ENCODE peak calls at places on chromosomes 1 and 21, in seven cellular contexts. One of them, this sample, is unnamed.

GRCh38 chr1:6001992-6002576 is 9.9 kb upstream of the NPHP4 start:
- DNase-seq in B cell: no peak
- DNase-seq in upper lobe of left lung: peak; percentile 77
- DNase-seq in brain microvascular endothelial cell: no peak
- DNase-seq in cardiac fibroblast: no peak
- DNase-seq in GM23338: no peak
- DNase-seq in left lung: peak; percentile 61
- DNase-seq in this sample: peak; percentile 80

GRCh38 chr1:6603424-6603850 is 768 bp upstream of the KLHL21 start:
- DNase-seq in GM23338: peak; percentile 64
- DNase-seq in upper lobe of left lung: peak; percentile 87
- DNase-seq in B cell: peak; percentile 70
- DNase-seq in brain microvascular endothelial cell: peak; percentile 64
- DNase-seq in left lung: peak; percentile 81
- DNase-seq in cardiac fibroblast: peak; percentile 83
- DNase-seq in this sample: no peak

GRCh38 chr1:178818416-178818815 is 52.5 kb downstream of the ANGPTL1 start:
- DNase-seq in cardiac fibroblast: peak; percentile 21
- DNase-seq in left lung: no peak
- DNase-seq in upper lobe of left lung: no peak
- DNase-seq in B cell: no peak
- DNase-seq in GM23338: no peak
- DNase-seq in brain microvascular endothelial cell: peak; percentile 9
- DNase-seq in this sample: no peak

GRCh38 chr1:73909043-73909567 is 288.9 kb downstream of the LRRIQ3 start:
- DNase-seq in brain microvascular endothelial cell: no peak
- DNase-seq in GM23338: no peak
- DNase-seq in cardiac fibroblast: no peak
- DNase-seq in left lung: no peak
- DNase-seq in upper lobe of left lung: no peak
- DNase-seq in B cell: no peak
- DNase-seq in this sample: no peak

GRCh38 chr1:242554577-242554976 is 30.1 kb upstream of the PLD5 start:
- DNase-seq in left lung: no peak
- DNase-seq in upper lobe of left lung: no peak
- DNase-seq in cardiac fibroblast: no peak
- DNase-seq in GM23338: no peak
- DNase-seq in B cell: no peak
- DNase-seq in brain microvascular endothelial cell: no peak
- DNase-seq in this sample: no peak

GRCh38 chr1:173392895-173393654 is 84.1 kb upstream of the PRDX6 start:
- DNase-seq in B cell: no peak
- DNase-seq in upper lobe of left lung: no peak
- DNase-seq in left lung: no peak
- DNase-seq in brain microvascular endothelial cell: peak; percentile 98
- DNase-seq in cardiac fibroblast: peak; percentile 95
- DNase-seq in GM23338: no peak
- DNase-seq in this sample: no peak

GRCh38 chr1:207407655-207408256 is 46.4 kb upstream of the CR2 start:
- DNase-seq in left lung: no peak
- DNase-seq in brain microvascular endothelial cell: no peak
- DNase-seq in B cell: no peak
- DNase-seq in upper lobe of left lung: no peak
- DNase-seq in GM23338: no peak
- DNase-seq in cardiac fibroblast: peak; percentile 54
- DNase-seq in this sample: no peak

GRCh38 chr1:42114229-42114628 is 39.0 kb upstream of the GUCA2B start:
- DNase-seq in upper lobe of left lung: no peak
- DNase-seq in GM23338: no peak
- DNase-seq in B cell: no peak
- DNase-seq in cardiac fibroblast: no peak
- DNase-seq in brain microvascular endothelial cell: no peak
- DNase-seq in left lung: no peak
- DNase-seq in this sample: no peak

GRCh38 chr1:76939107-76939816 is 72.0 kb downstream of the ST6GALNAC5 start:
- DNase-seq in brain microvascular endothelial cell: peak; percentile 59
- DNase-seq in cardiac fibroblast: peak; percentile 38
- DNase-seq in left lung: no peak
- DNase-seq in GM23338: no peak
- DNase-seq in upper lobe of left lung: no peak
- DNase-seq in B cell: no peak
- DNase-seq in this sample: no peak

GRCh38 chr1:66475940-66476339 is 58.0 kb upstream of the SGIP1 start:
- DNase-seq in B cell: no peak
- DNase-seq in left lung: no peak
- DNase-seq in brain microvascular endothelial cell: no peak
- DNase-seq in GM23338: peak; percentile 31
- DNase-seq in cardiac fibroblast: no peak
- DNase-seq in upper lobe of left lung: no peak
- DNase-seq in this sample: no peak

GRCh38 chr1:201259476-201260235 is 23.6 kb upstream of the PKP1 start:
- DNase-seq in cardiac fibroblast: peak; percentile 23
- DNase-seq in GM23338: peak; percentile 82
- DNase-seq in upper lobe of left lung: peak; percentile 82
- DNase-seq in left lung: peak; percentile 80
- DNase-seq in B cell: no peak
- DNase-seq in brain microvascular endothelial cell: peak; percentile 38
- DNase-seq in this sample: no peak

GRCh38 chr1:205204552-205204951 is 7.0 kb downstream of the DSTYK start:
- DNase-seq in left lung: no peak
- DNase-seq in B cell: no peak
- DNase-seq in upper lobe of left lung: no peak
- DNase-seq in GM23338: no peak
- DNase-seq in cardiac fibroblast: peak; percentile 25
- DNase-seq in brain microvascular endothelial cell: no peak
- DNase-seq in this sample: no peak

GRCh38 chr1:52751589-52752306 is 25.5 kb downstream of the ZYG11B start:
- DNase-seq in left lung: no peak
- DNase-seq in upper lobe of left lung: no peak
- DNase-seq in cardiac fibroblast: peak; percentile 39
- DNase-seq in B cell: no peak
- DNase-seq in brain microvascular endothelial cell: peak; percentile 70
- DNase-seq in GM23338: no peak
- DNase-seq in this sample: no peak

DNA sequence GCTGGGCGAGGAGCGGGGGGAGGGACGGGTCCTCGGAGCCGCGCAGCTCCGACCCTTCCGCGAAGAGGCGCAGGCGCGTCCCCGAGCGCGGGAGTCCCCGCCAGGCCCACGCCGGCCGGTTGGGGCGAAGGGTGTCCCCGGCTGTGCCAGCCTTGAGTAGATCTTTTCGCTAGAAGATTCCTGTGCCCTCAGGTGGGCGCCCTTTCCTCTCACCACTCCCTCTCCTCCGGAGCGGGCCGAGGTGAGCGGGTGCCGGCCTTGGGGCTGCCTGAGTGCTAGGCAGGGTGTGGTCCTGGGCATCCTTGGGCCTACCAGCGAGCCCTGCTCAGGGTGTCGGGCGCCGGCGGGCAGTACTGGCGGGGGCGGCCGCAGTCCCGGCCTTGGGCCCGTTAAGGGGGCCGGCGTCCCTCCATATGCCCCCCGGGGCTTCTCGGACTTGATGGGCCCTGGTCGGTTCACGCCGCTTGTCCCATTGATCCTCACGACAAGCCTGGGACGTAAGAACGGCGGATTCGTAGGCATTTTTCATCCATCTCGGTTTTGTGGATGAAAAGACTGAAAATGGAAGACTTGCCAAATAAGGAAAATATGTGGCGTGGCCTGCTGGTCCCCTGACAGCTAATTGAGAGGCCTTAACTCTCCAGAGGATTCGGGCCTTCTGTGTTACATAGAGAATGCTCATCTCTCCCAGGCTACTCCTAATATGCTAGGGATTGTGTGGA is 712 bp downstream of the DEGS1 start:
- DNase-seq in left lung: peak; percentile 93
- DNase-seq in brain microvascular endothelial cell: peak; percentile 43
- DNase-seq in B cell: peak; percentile 79
- DNase-seq in GM23338: peak; percentile 59
- DNase-seq in cardiac fibroblast: peak; percentile 78
- DNase-seq in upper lobe of left lung: peak; percentile 94
- DNase-seq in this sample: peak; percentile 93
- TF ChIP-seq CTCF in left lung: no peak
- TF ChIP-seq CTCF in brain microvascular endothelial cell: no peak
- TF ChIP-seq CTCF in B cell: no peak
- TF ChIP-seq CTCF in GM23338: no peak
- TF ChIP-seq CTCF in cardiac fibroblast: no peak
- TF ChIP-seq CTCF in upper lobe of left lung: no peak
- TF ChIP-seq CTCF in this sample: peak; percentile 31

GRCh38 chr1:11967028-11967547 is 13.2 kb upstream of the MFN2 start:
- DNase-seq in B cell: no peak
- DNase-seq in upper lobe of left lung: no peak
- DNase-seq in GM23338: peak; percentile 94
- DNase-seq in cardiac fibroblast: peak; percentile 41
- DNase-seq in left lung: no peak
- DNase-seq in brain microvascular endothelial cell: no peak
- DNase-seq in this sample: no peak
- TF ChIP-seq CTCF in B cell: peak; percentile 27
- TF ChIP-seq CTCF in upper lobe of left lung: peak; percentile 47
- TF ChIP-seq CTCF in GM23338: peak; percentile 70
- TF ChIP-seq CTCF in cardiac fibroblast: peak; percentile 39
- TF ChIP-seq CTCF in left lung: peak; percentile 33
- TF ChIP-seq CTCF in brain microvascular endothelial cell: peak; percentile 59
- TF ChIP-seq CTCF in this sample: peak; percentile 61

DNA sequence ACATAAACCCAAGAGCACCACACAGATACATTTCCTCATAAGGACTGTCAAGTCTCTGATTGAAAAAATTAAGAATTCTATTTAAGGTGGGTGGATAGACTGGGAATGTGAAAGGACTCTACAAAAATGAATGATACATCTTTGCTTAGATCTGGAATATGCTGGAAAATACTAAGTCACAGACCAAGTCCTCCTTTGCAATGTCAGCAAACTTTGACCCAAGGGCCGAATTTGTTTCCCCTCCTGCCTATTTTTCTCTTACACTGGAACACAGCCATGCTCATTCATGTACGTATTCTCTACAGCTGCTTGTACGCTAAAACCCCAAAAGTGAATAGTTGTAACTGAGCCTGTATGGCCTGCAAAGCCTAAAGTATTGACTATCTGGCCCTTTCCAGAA is 180.7 kb downstream of the ADSS2 start:
- DNase-seq in GM23338: no peak
- DNase-seq in left lung: no peak
- DNase-seq in cardiac fibroblast: no peak
- DNase-seq in upper lobe of left lung: no peak
- DNase-seq in B cell: no peak
- DNase-seq in brain microvascular endothelial cell: no peak
- DNase-seq in this sample: no peak
- TF ChIP-seq CTCF in GM23338: no peak
- TF ChIP-seq CTCF in left lung: no peak
- TF ChIP-seq CTCF in cardiac fibroblast: no peak
- TF ChIP-seq CTCF in upper lobe of left lung: no peak
- TF ChIP-seq CTCF in B cell: no peak
- TF ChIP-seq CTCF in brain microvascular endothelial cell: no peak
- TF ChIP-seq CTCF in this sample: no peak

DNA sequence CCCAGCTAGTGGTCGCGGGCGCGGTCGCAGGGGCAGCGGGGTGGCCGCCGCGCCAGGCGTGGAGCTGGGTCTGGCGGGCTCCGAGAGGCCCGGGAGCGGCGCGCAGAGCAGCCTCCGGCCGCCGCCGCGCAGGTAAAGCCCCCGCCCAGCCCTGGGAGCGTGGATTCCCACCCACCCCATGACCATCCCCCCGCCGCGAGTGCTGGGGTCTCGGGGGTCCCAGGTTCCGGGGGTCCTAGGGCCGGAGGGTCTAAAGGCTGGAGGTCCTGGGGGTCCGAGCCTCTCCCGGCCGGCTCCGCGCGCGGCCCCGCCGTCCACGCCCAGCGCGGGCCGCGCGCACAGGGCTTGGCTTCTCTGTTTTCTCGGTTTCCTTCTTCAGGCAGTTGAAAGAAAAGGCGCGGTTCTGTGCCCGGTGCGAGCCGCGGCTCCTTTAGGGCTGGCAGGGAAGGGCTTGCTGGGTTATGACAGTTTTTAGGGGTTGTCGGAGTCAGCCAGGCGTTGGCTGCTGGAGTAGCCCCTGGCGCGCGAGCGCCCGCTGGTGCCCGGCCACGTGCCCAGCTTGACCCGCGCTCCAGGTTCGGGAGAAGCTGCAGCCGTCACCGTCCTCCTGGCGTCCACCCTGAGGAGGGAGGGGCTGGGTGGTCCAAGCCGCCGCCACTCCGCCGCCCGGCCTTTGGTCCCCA is 355 bp downstream of the LRRC3 start:
- DNase-seq in GM23338: peak; percentile 54
- DNase-seq in cardiac fibroblast: peak; percentile 42
- DNase-seq in upper lobe of left lung: peak; percentile 92
- DNase-seq in left lung: peak; percentile 93
- DNase-seq in B cell: no peak
- DNase-seq in brain microvascular endothelial cell: no peak
- DNase-seq in this sample: no peak
- TF ChIP-seq CTCF in GM23338: peak; percentile 16
- TF ChIP-seq CTCF in cardiac fibroblast: no peak
- TF ChIP-seq CTCF in upper lobe of left lung: no peak
- TF ChIP-seq CTCF in left lung: no peak
- TF ChIP-seq CTCF in B cell: no peak
- TF ChIP-seq CTCF in brain microvascular endothelial cell: peak; percentile 13
- TF ChIP-seq CTCF in this sample: peak; percentile 60

GRCh38 chr1:44608141-44608540 is 66.1 kb downstream of the TMEM53 start:
- DNase-seq in left lung: no peak
- DNase-seq in cardiac fibroblast: peak; percentile 16
- DNase-seq in B cell: no peak
- DNase-seq in upper lobe of left lung: no peak
- DNase-seq in GM23338: peak; percentile 74
- DNase-seq in brain microvascular endothelial cell: no peak
- DNase-seq in this sample: no peak

GRCh38 chr1:44610527-44611148 is 63.6 kb downstream of the TMEM53 start:
- DNase-seq in GM23338: peak; percentile 33
- DNase-seq in upper lobe of left lung: peak; percentile 17
- DNase-seq in cardiac fibroblast: no peak
- DNase-seq in B cell: no peak
- DNase-seq in left lung: no peak
- DNase-seq in brain microvascular endothelial cell: no peak
- DNase-seq in this sample: peak; percentile 57

GRCh38 chr1:44609768-44610526 is 64.3 kb downstream of the TMEM53 start:
- DNase-seq in B cell: no peak
- DNase-seq in cardiac fibroblast: no peak
- DNase-seq in brain microvascular endothelial cell: no peak
- DNase-seq in upper lobe of left lung: peak; percentile 58
- DNase-seq in GM23338: peak; percentile 27
- DNase-seq in left lung: no peak
- DNase-seq in this sample: peak; percentile 73

GRCh38 chr1:44611419-44611818 is 62.9 kb downstream of the TMEM53 start:
- DNase-seq in left lung: no peak
- DNase-seq in brain microvascular endothelial cell: no peak
- DNase-seq in cardiac fibroblast: no peak
- DNase-seq in B cell: no peak
- DNase-seq in GM23338: no peak
- DNase-seq in upper lobe of left lung: no peak
- DNase-seq in this sample: no peak

GRCh38 chr1:44609412-44609767 is 64.9 kb downstream of the TMEM53 start:
- DNase-seq in left lung: no peak
- DNase-seq in upper lobe of left lung: no peak
- DNase-seq in GM23338: peak; percentile 91
- DNase-seq in B cell: no peak
- DNase-seq in cardiac fibroblast: peak; percentile 60
- DNase-seq in brain microvascular endothelial cell: peak; percentile 28
- DNase-seq in this sample: peak; percentile 48
- TF ChIP-seq CTCF in left lung: peak; percentile 31
- TF ChIP-seq CTCF in upper lobe of left lung: peak; percentile 36
- TF ChIP-seq CTCF in GM23338: peak; percentile 65
- TF ChIP-seq CTCF in B cell: peak; percentile 20
- TF ChIP-seq CTCF in cardiac fibroblast: peak; percentile 68
- TF ChIP-seq CTCF in brain microvascular endothelial cell: peak; percentile 76
- TF ChIP-seq CTCF in this sample: peak; percentile 60